ENCODE peak calls at places on chromosomes 12 and 14, in four cellular contexts. W is neuronal stem cell, H is mesendoderm, D is H9. T is an unnamed sample.
A peak's percentile ranks its signal among the peaks of the same experiment; 100 is the strongest.

GRCh38 chr12:117790198-117790597 is 178.6 kb downstream of the KSR2 start:
- DNase-seq in D (peak; percentile 49), H (peak; percentile 81), W (no peak), T (no peak)

GRCh38 chr12:10563002-10563401 is 50.4 kb downstream of the MAGOHB start:
- DNase-seq in W (no peak), H (no peak), D (no peak), T (no peak)

GRCh38 chr14:29773990-29774389 is 153.7 kb downstream of the PRKD1 start:
- DNase-seq in D (no peak), H (no peak), W (no peak), T (no peak)

GRCh38 chr14:21016791-21017190 is 8.1 kb downstream of the NDRG2 start:
- DNase-seq in H (no peak), W (no peak), D (no peak), T (no peak)

GRCh38 chr14:94367347-94367746 is 21.1 kb downstream of the SERPINA1 start:
- DNase-seq in H (no peak), D (no peak), W (no peak), T (no peak)

GRCh38 chr14:93019367-93019843 is 96.3 kb downstream of the ITPK1 start:
- DNase-seq in D (no peak), W (no peak), H (no peak), T (no peak)

GRCh38 chr12:12872139-12872933 is 19.0 kb upstream of the GPRC5A start:
- DNase-seq in H (peak; percentile 68), D (peak; percentile 54), W (no peak), T (peak; percentile 88)

GRCh38 chr12:129941646-129942045 is 37.8 kb upstream of the TMEM132D start:
- DNase-seq in H (no peak), D (no peak), W (no peak), T (no peak)

GRCh38 chr12:28775556-28775955 is 373.5 kb upstream of the FAR2 start:
- DNase-seq in W (no peak), D (no peak), H (no peak), T (no peak)

DNA sequence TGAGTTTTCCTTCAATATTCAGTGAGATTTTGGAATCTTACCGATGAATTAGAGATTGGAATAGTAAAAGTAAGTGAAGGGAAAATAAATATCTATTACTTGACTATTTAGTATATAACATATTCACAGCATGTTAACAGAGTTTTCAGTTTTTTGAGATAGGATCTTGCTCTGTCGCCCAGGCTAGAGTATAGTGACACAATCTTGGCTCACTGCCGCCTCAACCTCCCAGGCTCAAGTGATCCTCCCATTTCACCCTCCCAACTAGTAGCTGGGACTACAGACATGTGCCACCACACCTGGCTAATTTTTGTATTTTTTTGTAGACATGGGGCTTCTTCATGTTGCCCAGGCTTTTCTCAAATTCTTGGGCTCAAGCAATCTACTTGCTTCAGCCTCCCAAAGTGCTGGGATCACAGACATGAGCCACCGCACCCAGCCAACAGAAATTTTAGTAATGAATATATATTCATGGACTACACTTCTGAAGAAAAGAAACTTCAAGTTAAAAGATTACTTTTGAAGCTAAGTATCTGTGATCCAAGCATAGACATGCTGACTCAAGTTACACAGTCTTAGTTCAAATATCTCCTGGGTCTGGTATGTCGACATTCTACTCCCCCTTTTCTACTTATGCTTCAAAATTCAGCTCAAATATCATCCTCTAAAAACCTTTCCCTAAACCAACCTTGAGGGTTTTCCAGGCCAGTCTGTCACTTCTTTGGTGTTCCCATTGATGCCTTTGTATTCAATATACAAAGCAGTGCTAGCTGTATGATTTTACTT is 13.8 kb downstream of the UBE2N start:
- DNase-seq in H (no peak), W (no peak), D (no peak), T (peak; percentile 80)
- H2BK5ac ChIP-seq in H (no peak overlapping the region), W (no peak overlapping the region), D (no peak overlapping the region), T (peak overlapping the region; percentile 62)

DNA sequence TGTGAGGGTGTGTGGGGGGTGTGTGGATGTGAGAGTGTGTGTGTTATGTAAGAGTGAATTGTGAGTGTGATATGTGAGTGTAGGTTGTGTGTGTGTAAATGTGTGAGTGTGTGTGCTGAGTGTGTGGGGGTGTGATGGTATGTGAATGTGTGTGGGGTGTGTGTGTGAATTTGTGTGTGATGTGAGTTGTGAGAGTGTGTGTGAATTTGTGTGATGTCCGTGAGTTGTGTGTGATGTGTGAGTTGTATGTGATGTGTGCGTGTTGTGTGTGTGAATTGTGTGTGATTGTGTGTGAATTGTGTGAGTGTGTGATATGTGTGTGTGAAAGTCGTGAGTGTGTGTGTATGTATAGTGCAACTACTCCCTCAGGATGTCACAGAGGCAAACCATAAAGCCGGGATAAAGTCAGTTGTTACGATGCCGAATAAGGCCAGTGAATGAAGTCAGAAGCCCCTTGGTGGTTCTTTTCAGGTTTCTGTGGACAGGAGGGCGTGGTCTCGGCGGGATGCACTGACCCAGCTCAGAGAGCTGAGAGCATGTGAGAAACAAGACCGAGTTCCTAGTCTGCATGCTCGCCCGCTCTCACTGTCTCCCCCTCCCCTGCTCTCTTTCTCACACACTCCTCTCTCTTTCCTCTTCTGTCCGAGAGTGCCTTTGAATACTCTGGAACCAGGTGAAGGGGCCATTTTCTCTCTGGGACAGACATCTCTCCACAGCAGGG is 71.8 kb upstream of the MAX start:
- DNase-seq in H (peak; percentile 84), W (peak; percentile 49), D (peak; percentile 80), T (no peak)
- H2BK5ac ChIP-seq in H (peak overlapping the region; percentile 90), W (no peak overlapping the region), D (no peak overlapping the region), T (peak overlapping the region; percentile 87)

GRCh38 chr14:72614891-72615410 is 278.9 kb downstream of the DPF3 start:
- DNase-seq in D (no peak), H (no peak), W (no peak), T (no peak)
- H2BK5ac ChIP-seq in D (no peak overlapping the region), H (no peak overlapping the region), W (no peak overlapping the region), T (peak overlapping the region; percentile 81)

DNA sequence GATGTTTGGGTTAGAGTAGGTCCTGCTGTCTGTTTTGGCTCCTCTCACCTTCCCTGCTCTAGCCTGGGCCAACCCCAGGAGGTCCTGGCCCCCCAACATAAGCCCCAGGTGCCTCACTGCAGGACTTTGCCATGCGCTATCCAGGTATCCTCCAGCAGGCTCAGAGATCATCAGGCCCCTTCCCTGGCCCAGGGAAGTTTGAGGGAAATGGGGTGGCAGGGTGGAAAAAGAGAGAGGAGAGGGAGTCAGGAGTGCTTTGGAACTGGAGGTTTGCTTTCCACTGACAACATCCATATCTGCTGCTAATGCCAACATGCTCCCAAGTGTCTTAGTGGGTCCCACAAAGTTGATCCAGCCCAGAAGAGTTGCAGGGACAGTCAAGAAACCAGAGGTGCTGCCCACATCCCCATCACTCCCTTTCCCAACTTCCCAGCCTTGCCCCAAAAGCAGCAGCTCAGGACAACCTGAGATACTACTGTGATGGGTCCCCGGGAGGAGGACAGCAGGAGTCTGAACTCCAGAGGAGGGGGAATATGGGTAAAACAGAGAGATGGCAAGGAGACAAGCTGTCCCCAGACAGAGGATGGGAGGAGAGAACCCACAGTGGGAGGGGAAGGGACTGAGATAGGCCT is 677 bp downstream of the TNS2 start:
- DNase-seq in W (no peak), D (no peak), H (no peak), T (no peak)
- H2BK5ac ChIP-seq in W (no peak overlapping the region), D (no peak overlapping the region), H (peak overlapping the region; percentile 97), T (peak overlapping the region; percentile 99)

GRCh38 chr14:51369814-51370213 is 129.8 kb downstream of the TMX1 start:
- DNase-seq in D (no peak), H (no peak), W (no peak), T (no peak)
- H2BK5ac ChIP-seq in D (no peak overlapping the region), H (no peak overlapping the region), W (no peak overlapping the region), T (no peak overlapping the region)

GRCh38 chr14:22492601-22493000 is 96.4 kb downstream of the DAD1 start:
- DNase-seq in H (no peak), D (no peak), W (no peak), T (no peak)

GRCh38 chr14:22491683-22492483 is 97.1 kb downstream of the DAD1 start:
- DNase-seq in D (no peak), H (no peak), W (no peak), T (no peak)

GRCh38 chr14:22493143-22493542 is 95.9 kb downstream of the DAD1 start:
- DNase-seq in D (no peak), H (no peak), W (no peak), T (no peak)

GRCh38 chr14:22494486-22495135 is 94.4 kb downstream of the DAD1 start:
- DNase-seq in H (no peak), W (no peak), D (no peak), T (no peak)

GRCh38 chr14:22493753-22494152 is 95.3 kb downstream of the DAD1 start:
- DNase-seq in D (no peak), H (no peak), W (no peak), T (no peak)
- H2BK5ac ChIP-seq in D (no peak overlapping the region), H (no peak overlapping the region), W (no peak overlapping the region), T (no peak overlapping the region)

DNA sequence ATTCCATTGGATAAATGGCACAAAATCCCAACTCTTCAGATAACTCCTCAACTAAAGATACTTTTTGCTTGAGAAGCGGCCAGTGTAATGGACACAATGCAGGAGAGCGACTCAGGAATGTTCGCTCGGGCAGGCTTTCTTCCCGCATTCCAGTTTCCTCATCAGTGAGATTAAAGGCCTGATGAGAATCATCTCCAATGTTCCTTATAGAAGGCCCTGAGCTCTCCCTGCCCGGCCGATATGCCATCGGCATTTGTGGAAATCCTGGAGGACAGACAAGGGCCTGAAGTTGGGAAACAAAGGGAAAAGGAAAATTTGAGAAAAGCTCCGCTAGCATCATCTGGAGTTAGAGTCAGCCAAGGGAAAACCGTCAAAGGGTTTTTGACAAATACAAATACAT is 37.9 kb upstream of the FOXN3 start:
- DNase-seq in H (no peak), D (no peak), W (no peak), T (no peak)
- H2BK5ac ChIP-seq in H (no peak overlapping the region), D (no peak overlapping the region), W (no peak overlapping the region), T (no peak overlapping the region)